ENCODE peak calls at places on chromosomes 1 and 21, in seven cellular contexts. V is adrenal gland; Y is upper lobe of left lung; D is neural progenitor cell; H is uterus; I is aorta; K is CD8-positive, alpha-beta T cell. P is an unnamed sample. For H3K36me3 and H3K4me1, the result is how much of the 10 kb centered on the place peaks cover.

GRCh38 chr21:15797577-15798363 is 68.0 kb downstream of the USP25 start:
- DNase-seq in V (no peak), Y (no peak), D (peak), H (no peak), I (no peak), K (no peak), P (no peak)

GRCh38 chr1:42145726-42146125 is 7.5 kb upstream of the GUCA2B start:
- DNase-seq in V (no peak), Y (peak), D (no peak), H (no peak), I (peak), K (no peak), P (no peak)

GRCh38 chr1:183812111-183812510 is 7.2 kb downstream of the RGL1 start:
- DNase-seq in V (no peak), Y (no peak), D (no peak), H (no peak), I (no peak), K (no peak), P (no peak)

GRCh38 chr1:245322673-245323072 is 167.9 kb downstream of the KIF26B start:
- DNase-seq in V (no peak), Y (no peak), D (no peak), H (no peak), I (no peak), K (no peak), P (no peak)

GRCh38 chr21:42423197-42423675 is 19.5 kb downstream of the UBASH3A start:
- DNase-seq in V (no peak), Y (no peak), D (no peak), H (no peak), I (no peak), K (peak), P (no peak)

GRCh38 chr21:38985423-38986378 is 180.0 kb downstream of the ETS2 start:
- DNase-seq in V (peak), Y (no peak), D (no peak), H (peak), I (peak), K (no peak), P (peak)

GRCh38 chr1:203527013-203527412 is 33.1 kb downstream of the OPTC start:
- DNase-seq in V (no peak), Y (no peak), D (no peak), H (no peak), I (no peak), K (no peak), P (no peak)

GRCh38 chr1:48693180-48693579 is 83.5 kb downstream of the BEND5 start:
- DNase-seq in V (no peak), Y (no peak), D (no peak), H (no peak), I (no peak), K (no peak), P (no peak)

GRCh38 chr1:182957902-182958395 is 5.0 kb upstream of the SHCBP1L start:
- DNase-seq in V (no peak), Y (no peak), D (no peak), H (no peak), I (no peak), K (no peak), P (no peak)

GRCh38 chr1:110749960-110750359 is 75.2 kb upstream of the KCNA3 start:
- DNase-seq in V (no peak), Y (no peak), D (no peak), H (no peak), I (no peak), K (no peak), P (no peak)

GRCh38 chr1:52769346-52770033 is 43.2 kb downstream of the ZYG11B start:
- DNase-seq in V (no peak), Y (no peak), D (no peak), H (no peak), I (no peak), K (no peak), P (no peak)

GRCh38 chr1:32742132-32742947 is 39.8 kb upstream of the SYNC start:
- DNase-seq in V (no peak), Y (no peak), D (peak), H (peak), I (no peak), K (no peak), P (no peak)

GRCh38 chr1:57279909-57280666 is 143.8 kb downstream of the DAB1 start:
- DNase-seq in V (no peak), Y (no peak), D (no peak), H (no peak), I (no peak), K (no peak), P (no peak)

GRCh38 chr1:67060811-67061218 is 6.9 kb upstream of the SLC35D1 start:
- DNase-seq in V (peak), Y (no peak), D (no peak), H (no peak), I (no peak), K (no peak), P (no peak)

GRCh38 chr1:223683586-223684487 is 18.3 kb upstream of the CAPN8 start:
- DNase-seq in V (peak), Y (peak), D (peak), H (no peak), I (no peak), K (peak), P (no peak)

GRCh38 chr1:198623920-198624647 is 14.8 kb upstream of the PTPRC start:
- DNase-seq in V (no peak), Y (no peak), D (no peak), H (no peak), I (no peak), K (peak), P (no peak)

GRCh38 chr1:93756656-93757055 is 75.0 kb upstream of the BCAR3 start:
- DNase-seq in V (no peak), Y (no peak), D (no peak), H (no peak), I (no peak), K (no peak), P (no peak)

GRCh38 chr1:40404670-40405462 is 31.3 kb downstream of the SMAP2 start:
- DNase-seq in V (no peak), Y (no peak), D (peak), H (no peak), I (no peak), K (peak), P (no peak)

GRCh38 chr1:224172229-224172628 is 10.8 kb upstream of the DEGS1 start:
- DNase-seq in V (no peak), Y (no peak), D (no peak), H (no peak), I (no peak), K (no peak), P (no peak)

GRCh38 chr1:162605225-162605927 is 26.9 kb upstream of the DDR2 start:
- DNase-seq in V (no peak), Y (no peak), D (no peak), H (no peak), I (no peak), K (no peak), P (no peak)

GRCh38 chr1:31951276-31951675 is 13.1 kb upstream of the PTP4A2 start:
- DNase-seq in V (no peak), Y (no peak), D (no peak), H (no peak), I (no peak), K (no peak), P (no peak)

GRCh38 chr1:4050998-4051397 is 150.9 kb upstream of the C1orf174 start:
- DNase-seq in V (peak), Y (no peak), D (no peak), H (no peak), I (peak), K (no peak), P (no peak)

GRCh38 chr1:25049190-25049589 is 119.1 kb upstream of the RUNX3 start:
- DNase-seq in V (no peak), Y (no peak), D (no peak), H (no peak), I (no peak), K (no peak), P (no peak)

GRCh38 chr1:241531195-241532172 is 694 bp upstream of the KMO start:
- DNase-seq in V (no peak), Y (no peak), D (peak), H (no peak), I (no peak), K (no peak), P (no peak)

GRCh38 chr1:229229721-229230135 is 41.2 kb upstream of the RAB4A start:
- DNase-seq in V (peak), Y (no peak), D (peak), H (peak), I (no peak), K (no peak), P (peak)

GRCh38 chr1:78520216-78520615 is 29.4 kb downstream of the PTGFR start:
- DNase-seq in V (no peak), Y (no peak), D (no peak), H (no peak), I (no peak), K (no peak), P (no peak)

GRCh38 chr1:8089535-8090228 is 63.6 kb upstream of the ERRFI1 start:
- DNase-seq in V (no peak), Y (no peak), D (no peak), H (no peak), I (no peak), K (no peak), P (no peak)

GRCh38 chr21:28991861-28992525 is 684 bp downstream of the LTN1 start:
- DNase-seq in V (no peak), Y (no peak), D (peak), H (no peak), I (no peak), K (no peak), P (no peak)

GRCh38 chr1:40820911-40821693 is 37.5 kb downstream of the KCNQ4 start:
- DNase-seq in V (no peak), Y (no peak), D (no peak), H (no peak), I (no peak), K (no peak), P (no peak)

GRCh38 chr1:207867136-207868081 is 43.5 kb downstream of the CD34 start:
- DNase-seq in V (peak), Y (peak), D (no peak), H (no peak), I (no peak), K (peak), P (peak)

GRCh38 chr1:23008901-23009300 is 6.8 kb downstream of the TEX46 start:
- DNase-seq in V (no peak), Y (no peak), D (no peak), H (no peak), I (no peak), K (no peak), P (no peak)

GRCh38 chr1:239386453-239387303 is at the start of gene CHRM3:
- DNase-seq in V (peak), Y (peak), D (peak), H (peak), I (peak), K (no peak), P (no peak)

GRCh38 chr1:228982637-228983036 is 247.4 kb downstream of the RHOU start:
- DNase-seq in V (no peak), Y (no peak), D (no peak), H (no peak), I (no peak), K (no peak), P (no peak)

GRCh38 chr21:30818837-30819236 is 5.8 kb upstream of the KRTAP8-1 start:
- DNase-seq in V (no peak), Y (no peak), D (no peak), H (no peak), I (no peak), K (no peak), P (no peak)

GRCh38 chr1:117754061-117754969 is 148.5 kb downstream of the TENT5C start:
- DNase-seq in V (peak), Y (no peak), D (peak), H (peak), I (peak), K (peak), P (no peak)

GRCh38 chr1:10669570-10669969 is 126.9 kb downstream of the CASZ1 start:
- DNase-seq in V (no peak), Y (peak), D (no peak), H (no peak), I (no peak), K (no peak), P (no peak)

GRCh38 chr1:10670190-10670589 is 126.3 kb downstream of the CASZ1 start:
- DNase-seq in V (no peak), Y (peak), D (no peak), H (no peak), I (no peak), K (no peak), P (no peak)

GRCh38 chr1:10672376-10673050 is 123.9 kb downstream of the CASZ1 start:
- DNase-seq in V (no peak), Y (peak), D (no peak), H (no peak), I (no peak), K (no peak), P (no peak)

GRCh38 chr1:10671551-10672375 is 124.7 kb downstream of the CASZ1 start:
- DNase-seq in V (peak), Y (no peak), D (no peak), H (no peak), I (no peak), K (no peak), P (no peak)

GRCh38 chr1:10671090-10671489 is 125.4 kb downstream of the CASZ1 start:
- DNase-seq in V (no peak), Y (no peak), D (no peak), H (no peak), I (no peak), K (no peak), P (no peak)
- H3K27ac ChIP-seq in V (no peak), Y (peak), D (no peak), H (peak), I (no peak), K (no peak), P (no peak)

DNA sequence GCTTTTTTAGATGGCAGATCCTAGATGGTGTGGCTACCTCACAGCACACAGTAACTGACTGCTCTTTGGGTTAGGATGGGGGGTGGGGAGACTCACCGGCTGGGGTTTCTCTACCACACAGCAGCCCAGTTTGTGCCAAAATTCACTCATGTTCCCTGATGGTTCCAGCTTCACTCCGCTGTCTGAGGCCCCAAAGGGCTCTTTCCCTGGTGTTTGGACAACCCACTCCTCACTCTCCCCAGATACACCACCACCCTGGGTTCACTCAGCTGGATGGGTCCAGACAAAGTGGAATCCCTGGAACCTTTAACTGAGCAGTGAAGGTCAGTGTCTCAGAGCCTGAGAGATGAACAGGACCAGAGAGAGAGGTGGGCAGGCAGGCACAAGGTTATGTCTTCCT is 3.8 kb downstream of the CDC42SE1 start:
- DNase-seq in V (no peak), Y (no peak), D (no peak), H (no peak), I (no peak), K (no peak), P (no peak)
- H3K36me3 ChIP-seq in V (under half), Y (under half), D (under half), H (under half), I (under half), K (under half), P (under half)

GRCh38 chr1:54794401-54795099 is 6.6 kb downstream of the TTC22 start:
- DNase-seq in V (peak), Y (peak), D (no peak), H (no peak), I (no peak), K (no peak), P (no peak)
- H3K4me1 ChIP-seq in V (under half), Y (under half), D (under half), H (under half), I (under half), K (under half), P (under half)

GRCh38 chr1:27572019-27572678 is 31.8 kb downstream of the AHDC1 start:
- DNase-seq in V (no peak), Y (no peak), D (peak), H (no peak), I (no peak), K (no peak), P (no peak)
- H3K27ac ChIP-seq in V (peak), Y (peak), D (peak), H (peak), I (peak), K (no peak), P (peak)

GRCh38 chr1:113103977-113104376 is 31.0 kb downstream of the LRIG2 start:
- DNase-seq in V (no peak), Y (no peak), D (no peak), H (no peak), I (no peak), K (no peak), P (no peak)

GRCh38 chr1:113096493-113096892 is 23.5 kb downstream of the LRIG2 start:
- DNase-seq in V (no peak), Y (no peak), D (no peak), H (no peak), I (no peak), K (no peak), P (no peak)

GRCh38 chr1:113106910-113107309 is 33.9 kb downstream of the LRIG2 start:
- DNase-seq in V (no peak), Y (no peak), D (no peak), H (no peak), I (no peak), K (no peak), P (no peak)

GRCh38 chr1:113103048-113103447 is 30.1 kb downstream of the LRIG2 start:
- DNase-seq in V (no peak), Y (no peak), D (no peak), H (no peak), I (no peak), K (no peak), P (no peak)

DNA sequence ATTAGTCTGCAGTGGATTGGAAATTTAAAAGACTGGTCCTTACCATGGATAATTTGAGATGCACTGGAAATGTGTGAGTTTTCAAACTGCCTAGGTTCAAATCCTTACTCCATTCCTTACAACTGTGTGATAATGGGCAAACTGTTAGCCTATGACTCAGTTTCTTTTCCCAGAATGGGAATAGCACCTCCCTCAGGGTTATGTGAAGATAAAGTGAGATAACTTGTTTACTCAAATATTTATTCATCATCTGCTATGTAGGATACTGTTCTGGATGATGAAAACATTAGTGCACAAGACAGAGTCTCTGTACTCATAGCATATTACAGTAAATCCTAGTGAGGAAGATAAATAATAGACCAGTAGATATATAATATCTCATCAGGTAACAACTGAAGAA is 28.6 kb downstream of the LRIG2 start:
- DNase-seq in V (no peak), Y (no peak), D (no peak), H (no peak), I (no peak), K (no peak), P (no peak)
- H3K36me3 ChIP-seq in V (under half), Y (half or more), D (under half), H (under half), I (under half), K (half or more), P (half or more)